ENCODE peak calls at places on chromosomes 2 and 18, in four cellular contexts. W, F, X and U are unnamed samples.

GRCh38 chr18:57918601-57919000 is 115.5 kb upstream of the ATP8B1 start:
- DNase-seq in F (no peak), W (no peak), X (no peak), U (no peak)

GRCh38 chr18:43627833-43628370 is 350.6 kb upstream of the SYT4 start:
- DNase-seq in F (no peak), X (no peak), W (no peak), U (no peak)

GRCh38 chr2:231182500-231182899 is 15.9 kb upstream of the ARMC9 start:
- DNase-seq in X (no peak), F (peak; percentile 51), W (no peak), U (no peak)

GRCh38 chr18:8732442-8733360 is 27.3 kb downstream of the MTCL1 start:
- DNase-seq in W (no peak), F (no peak), X (no peak), U (no peak)

GRCh38 chr2:121088251-121089004 is 196.6 kb downstream of the TFCP2L1 start:
- DNase-seq in W (no peak), X (no peak), F (peak; percentile 38), U (peak; percentile 65)

GRCh38 chr2:231617059-231617926 is 24.6 kb downstream of the TEX44 start:
- DNase-seq in X (no peak), F (no peak), W (no peak), U (no peak)

GRCh38 chr18:48629730-48630324 is 91.0 kb downstream of the CTIF start:
- DNase-seq in F (no peak), X (no peak), W (peak; percentile 99), U (peak; percentile 99)

GRCh38 chr2:58341047-58341446 is 99.9 kb upstream of the FANCL start:
- DNase-seq in W (no peak), F (no peak), X (no peak), U (no peak)

GRCh38 chr2:225995788-225996476 is 596.4 kb downstream of the NYAP2 start:
- DNase-seq in W (no peak), F (no peak), X (no peak), U (no peak)

DNA sequence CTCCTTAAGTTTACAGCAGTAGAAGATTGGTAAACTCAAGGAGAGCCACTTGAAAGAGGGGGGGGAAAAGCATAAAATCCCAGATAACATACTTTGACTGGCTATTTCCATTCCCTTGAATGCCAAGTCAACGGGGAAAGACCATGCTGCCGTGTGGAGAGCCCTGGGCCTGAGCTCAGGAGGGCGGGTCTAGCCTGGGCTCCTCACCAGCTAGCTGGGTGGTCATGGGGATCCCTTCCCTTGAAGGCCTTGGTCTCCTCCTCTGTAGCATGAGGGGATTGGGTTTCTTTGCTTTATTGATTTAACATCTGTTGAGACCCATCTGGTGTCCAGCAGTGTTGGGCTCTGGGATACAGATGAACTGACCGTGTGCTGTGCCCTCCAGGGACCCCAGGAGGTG is 35.0 kb downstream of the TEX51 start:
- DNase-seq in W (no peak), F (no peak), X (no peak), U (no peak)
- H3K4me3 ChIP-seq in W (no peak overlapping the region), F (no peak overlapping the region), X (no peak overlapping the region), U (no peak overlapping the region)

GRCh38 chr2:197042613-197043248 is 116.2 kb upstream of the PGAP1 start:
- DNase-seq in F (no peak), W (no peak), X (no peak), U (no peak)

GRCh38 chr2:197033222-197033621 is 106.7 kb upstream of the PGAP1 start:
- DNase-seq in X (no peak), F (no peak), W (no peak), U (no peak)

GRCh38 chr2:197034292-197034691 is 107.8 kb upstream of the PGAP1 start:
- DNase-seq in F (no peak), X (no peak), W (no peak), U (no peak)

GRCh38 chr2:197034969-197035368 is 108.5 kb upstream of the PGAP1 start:
- DNase-seq in W (no peak), X (no peak), F (no peak), U (no peak)

DNA sequence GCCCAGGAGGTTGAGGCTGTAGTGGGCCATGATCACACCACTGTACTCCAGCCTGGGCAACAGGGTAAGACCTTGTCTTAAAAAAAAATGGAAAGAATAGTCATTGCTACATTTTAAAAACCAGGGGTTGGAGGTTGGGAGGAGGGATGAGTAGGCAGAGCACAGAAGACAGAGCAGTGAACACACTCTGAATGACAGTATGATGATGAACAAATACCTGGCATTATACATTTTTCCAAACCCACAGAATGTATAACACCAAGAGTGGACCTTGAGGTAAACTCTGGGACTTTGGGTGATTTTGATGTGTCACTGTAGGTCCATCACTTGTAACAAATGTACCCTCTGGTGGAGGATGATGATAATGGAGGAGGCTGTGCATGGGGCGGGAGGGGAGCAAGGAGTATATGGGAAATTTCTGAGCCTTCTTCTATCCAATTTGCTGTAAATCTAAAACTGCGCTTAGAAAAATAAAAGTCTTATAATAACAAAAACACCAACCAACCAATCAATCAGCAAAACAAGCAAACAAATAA is 111.4 kb upstream of the PGAP1 start:
- DNase-seq in W (no peak), X (no peak), F (no peak), U (no peak)
- H3K4me3 ChIP-seq in W (no peak overlapping the region), X (no peak overlapping the region), F (no peak overlapping the region), U (no peak overlapping the region)

GRCh38 chr2:113126845-113127645 is at the start of gene IL1RN:
- DNase-seq in X (no peak), W (no peak), F (no peak), U (no peak)
- H3K4me3 ChIP-seq in X (no peak within 1 kb of the TSS), W (no peak within 1 kb of the TSS), F (no peak within 1 kb of the TSS), U (no peak within 1 kb of the TSS)

GRCh38 chr2:5766051-5766450 is 73.9 kb downstream of the SOX11 start:
- DNase-seq in X (no peak), F (no peak), W (peak; percentile 38), U (peak; percentile 80)
- H3K4me3 ChIP-seq in X (no peak overlapping the region), F (no peak overlapping the region), W (no peak overlapping the region), U (no peak overlapping the region)

GRCh38 chr18:77054288-77054605 is 78.3 kb downstream of the MBP start:
- DNase-seq in F (no peak), X (no peak), W (no peak), U (no peak)

GRCh38 chr18:77055429-77056310 is 76.9 kb downstream of the MBP start:
- DNase-seq in W (no peak), X (no peak), F (no peak), U (no peak)

GRCh38 chr18:77053616-77054287 is 78.8 kb downstream of the MBP start:
- DNase-seq in X (no peak), F (no peak), W (no peak), U (no peak)

GRCh38 chr18:77056399-77057015 is 76.1 kb downstream of the MBP start:
- DNase-seq in X (no peak), F (peak; percentile 83), W (no peak), U (no peak)

GRCh38 chr18:77054606-77055428 is 77.8 kb downstream of the MBP start:
- DNase-seq in F (peak; percentile 94), X (peak; percentile 94), W (peak; percentile 71), U (peak; percentile 79)
- H3K4me3 ChIP-seq in F (no peak overlapping the region), X (peak overlapping the region; percentile 58), W (no peak overlapping the region), U (no peak overlapping the region)

DNA sequence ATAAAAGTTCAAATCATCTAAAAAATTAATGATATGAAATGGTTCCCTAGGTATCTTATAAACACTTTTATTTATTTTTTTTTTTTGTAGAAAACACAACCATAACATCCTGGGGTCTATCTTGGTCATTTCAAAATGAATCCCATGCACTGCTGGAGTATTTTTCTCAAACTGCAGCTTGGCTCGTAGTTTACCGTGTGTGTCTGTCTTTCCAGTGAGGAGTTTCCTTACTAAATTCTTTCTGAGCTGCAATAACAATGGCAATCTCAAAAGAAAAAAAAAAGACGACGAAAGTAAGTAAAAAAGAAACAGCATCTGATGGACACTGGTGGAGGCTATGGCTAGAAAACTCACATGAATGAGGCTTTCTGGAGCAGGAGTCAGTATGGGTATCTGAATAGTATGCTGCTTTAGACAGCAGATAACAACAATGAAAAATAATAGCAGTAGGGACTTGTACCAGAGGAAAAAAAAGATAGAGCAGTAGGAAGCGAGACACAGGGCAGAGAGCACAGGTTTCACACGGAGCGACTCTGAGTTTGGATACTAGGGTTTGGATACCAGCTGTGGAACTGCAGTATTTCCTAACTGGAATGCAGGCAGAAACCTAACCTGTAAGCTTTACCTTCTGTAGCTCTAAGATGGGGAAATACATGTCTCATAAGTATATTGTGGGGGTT is 43.5 kb downstream of the CALCRL start:
- DNase-seq in W (no peak), X (no peak), F (no peak), U (no peak)
- H3K4me3 ChIP-seq in W (no peak overlapping the region), X (peak overlapping the region; percentile 38), F (no peak overlapping the region), U (no peak overlapping the region)

DNA sequence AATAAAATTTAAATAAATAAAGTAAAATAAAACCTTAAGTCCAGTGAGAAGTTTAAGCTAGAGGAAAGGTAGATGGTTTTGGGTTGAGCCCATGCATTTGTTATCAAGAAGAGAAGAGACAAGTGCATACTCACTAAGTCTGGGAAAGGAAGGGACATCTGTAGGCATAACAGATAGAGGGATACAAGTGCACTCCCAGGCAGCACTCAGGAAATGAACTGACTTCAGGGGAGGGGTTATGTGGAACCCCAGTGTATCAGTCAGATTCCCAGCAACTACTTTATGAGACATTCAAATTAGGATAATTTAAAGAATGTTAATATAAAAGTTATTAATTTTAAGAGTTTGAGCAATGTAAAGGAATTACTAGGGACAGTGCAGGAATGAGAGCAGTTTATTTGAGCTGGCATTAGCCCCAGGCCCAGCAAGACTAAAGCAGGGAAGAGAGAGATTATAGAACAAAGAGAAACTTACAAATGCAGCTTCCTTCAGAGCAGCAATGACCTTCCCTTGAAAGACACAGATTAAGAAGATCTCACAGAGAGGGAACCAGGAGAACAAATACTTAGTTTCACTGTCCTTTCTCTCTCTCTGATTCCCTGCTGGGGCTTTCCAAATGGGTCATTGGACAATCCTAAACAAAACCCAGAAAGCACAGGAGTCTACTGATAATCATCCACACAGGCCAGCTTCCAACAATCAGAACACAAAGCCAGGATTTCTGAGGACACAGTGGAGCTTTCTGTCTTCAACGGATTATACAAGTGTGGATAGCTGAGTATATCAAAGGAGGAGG is 109.7 kb downstream of the ERBB4 start:
- DNase-seq in F (peak; percentile 51), W (no peak), X (peak; percentile 50), U (no peak)
- H3K4me3 ChIP-seq in F (no peak overlapping the region), W (no peak overlapping the region), X (peak overlapping the region; percentile 48), U (no peak overlapping the region)

GRCh38 chr2:74149570-74150319 is 2.0 kb upstream of the BOLA3 start:
- DNase-seq in F (no peak), X (no peak), W (no peak), U (no peak)

GRCh38 chr2:74146929-74147728 is 583 bp downstream of the BOLA3 start:
- DNase-seq in W (no peak), F (no peak), X (no peak), U (no peak)

GRCh38 chr2:74148457-74149248 is 941 bp upstream of the BOLA3 start:
- DNase-seq in W (no peak), F (no peak), X (no peak), U (no peak)

GRCh38 chr2:74147729-74148456 is at the start of gene BOLA3:
- DNase-seq in F (peak; percentile 87), W (no peak), X (peak; percentile 76), U (no peak)

GRCh38 chr2:74149249-74149530 is 1.5 kb upstream of the BOLA3 start:
- DNase-seq in F (no peak), W (no peak), X (no peak), U (no peak)
- H3K4me3 ChIP-seq in F (no peak overlapping the region), W (no peak overlapping the region), X (no peak overlapping the region), U (no peak overlapping the region)